ENCODE peak calls at places on chromosomes 16 and 17, in nine cellular contexts. One of them, this sample, is unnamed.

GRCh38 chr17:81124377-81124776 is 40.9 kb upstream of the PVALEF start:
- DNase-seq in RPMI8226: no peak
- DNase-seq in NCI-H460: no peak
- DNase-seq in NCI-H1436: no peak
- DNase-seq in prostate gland: no peak
- DNase-seq in kidney tubule cell: no peak
- DNase-seq in hepatic stellate cell: no peak
- DNase-seq in AG08395: no peak
- DNase-seq in GM04504: no peak
- DNase-seq in this sample: no peak

GRCh38 chr17:49775546-49776260 is 11.8 kb upstream of the FAM117A start:
- DNase-seq in AG08395: no peak
- DNase-seq in NCI-H1436: no peak
- DNase-seq in prostate gland: no peak
- DNase-seq in NCI-H460: no peak
- DNase-seq in hepatic stellate cell: peak
- DNase-seq in GM04504: no peak
- DNase-seq in RPMI8226: no peak
- DNase-seq in kidney tubule cell: peak
- DNase-seq in this sample: no peak

GRCh38 chr16:56549744-56550385 is 15.0 kb upstream of the MT4 start:
- DNase-seq in RPMI8226: no peak
- DNase-seq in NCI-H1436: no peak
- DNase-seq in GM04504: no peak
- DNase-seq in NCI-H460: no peak
- DNase-seq in hepatic stellate cell: no peak
- DNase-seq in AG08395: no peak
- DNase-seq in kidney tubule cell: peak
- DNase-seq in prostate gland: no peak
- DNase-seq in this sample: no peak

GRCh38 chr16:47311738-47312505 is 148.9 kb downstream of the ITFG1 start:
- DNase-seq in kidney tubule cell: peak
- DNase-seq in prostate gland: no peak
- DNase-seq in RPMI8226: peak
- DNase-seq in NCI-H1436: no peak
- DNase-seq in hepatic stellate cell: no peak
- DNase-seq in GM04504: no peak
- DNase-seq in AG08395: no peak
- DNase-seq in NCI-H460: no peak
- DNase-seq in this sample: peak

GRCh38 chr16:58515871-58516767 is 802 bp downstream of the SETD6 start:
- DNase-seq in GM04504: no peak
- DNase-seq in RPMI8226: peak
- DNase-seq in kidney tubule cell: peak
- DNase-seq in prostate gland: no peak
- DNase-seq in hepatic stellate cell: no peak
- DNase-seq in NCI-H1436: peak
- DNase-seq in AG08395: no peak
- DNase-seq in NCI-H460: no peak
- DNase-seq in this sample: no peak

GRCh38 chr17:70872194-70872593 is 702.9 kb downstream of the KCNJ2 start:
- DNase-seq in kidney tubule cell: no peak
- DNase-seq in NCI-H1436: no peak
- DNase-seq in hepatic stellate cell: no peak
- DNase-seq in GM04504: no peak
- DNase-seq in AG08395: no peak
- DNase-seq in NCI-H460: no peak
- DNase-seq in RPMI8226: no peak
- DNase-seq in prostate gland: no peak
- DNase-seq in this sample: no peak

GRCh38 chr16:11035096-11035495 is 90.7 kb downstream of the CLEC16A start:
- DNase-seq in prostate gland: no peak
- DNase-seq in NCI-H460: no peak
- DNase-seq in NCI-H1436: no peak
- DNase-seq in AG08395: no peak
- DNase-seq in kidney tubule cell: no peak
- DNase-seq in RPMI8226: no peak
- DNase-seq in hepatic stellate cell: no peak
- DNase-seq in GM04504: no peak
- DNase-seq in this sample: no peak

GRCh38 chr16:82867425-82867824 is 240.7 kb downstream of the CDH13 start:
- DNase-seq in GM04504: no peak
- DNase-seq in kidney tubule cell: no peak
- DNase-seq in RPMI8226: no peak
- DNase-seq in NCI-H1436: no peak
- DNase-seq in NCI-H460: no peak
- DNase-seq in prostate gland: no peak
- DNase-seq in AG08395: no peak
- DNase-seq in hepatic stellate cell: no peak
- DNase-seq in this sample: no peak

GRCh38 chr16:2246301-2246885 is 5.0 kb downstream of the ECI1 start:
- DNase-seq in prostate gland: no peak
- DNase-seq in hepatic stellate cell: no peak
- DNase-seq in GM04504: no peak
- DNase-seq in RPMI8226: no peak
- DNase-seq in NCI-H1436: no peak
- DNase-seq in kidney tubule cell: no peak
- DNase-seq in NCI-H460: no peak
- DNase-seq in AG08395: no peak
- DNase-seq in this sample: no peak

GRCh38 chr17:17084941-17085340 is 42.7 kb downstream of the MPRIP start:
- DNase-seq in RPMI8226: no peak
- DNase-seq in kidney tubule cell: no peak
- DNase-seq in NCI-H460: no peak
- DNase-seq in hepatic stellate cell: no peak
- DNase-seq in prostate gland: no peak
- DNase-seq in AG08395: no peak
- DNase-seq in GM04504: no peak
- DNase-seq in NCI-H1436: no peak
- DNase-seq in this sample: no peak

GRCh38 chr17:80636356-80637285 is 92.0 kb downstream of the RPTOR start:
- DNase-seq in prostate gland: no peak
- DNase-seq in kidney tubule cell: no peak
- DNase-seq in AG08395: no peak
- DNase-seq in GM04504: no peak
- DNase-seq in hepatic stellate cell: no peak
- DNase-seq in RPMI8226: no peak
- DNase-seq in NCI-H1436: no peak
- DNase-seq in NCI-H460: no peak
- DNase-seq in this sample: no peak

GRCh38 chr17:77470800-77471733 is 330.3 kb downstream of the SEC14L1 start:
- DNase-seq in NCI-H1436: no peak
- DNase-seq in RPMI8226: no peak
- DNase-seq in GM04504: no peak
- DNase-seq in prostate gland: no peak
- DNase-seq in NCI-H460: no peak
- DNase-seq in AG08395: no peak
- DNase-seq in hepatic stellate cell: no peak
- DNase-seq in kidney tubule cell: peak
- DNase-seq in this sample: no peak

GRCh38 chr16:4897328-4897727 is 39.6 kb downstream of the PPL start:
- DNase-seq in RPMI8226: no peak
- DNase-seq in NCI-H460: no peak
- DNase-seq in hepatic stellate cell: no peak
- DNase-seq in prostate gland: no peak
- DNase-seq in NCI-H1436: no peak
- DNase-seq in GM04504: no peak
- DNase-seq in AG08395: no peak
- DNase-seq in kidney tubule cell: no peak
- DNase-seq in this sample: no peak

GRCh38 chr16:8686031-8686621 is 11.7 kb downstream of the ABAT start:
- DNase-seq in NCI-H460: no peak
- DNase-seq in NCI-H1436: no peak
- DNase-seq in RPMI8226: peak
- DNase-seq in kidney tubule cell: no peak
- DNase-seq in hepatic stellate cell: no peak
- DNase-seq in AG08395: no peak
- DNase-seq in GM04504: no peak
- DNase-seq in prostate gland: peak
- DNase-seq in this sample: peak

GRCh38 chr17:79412110-79412509 is 198.7 kb downstream of the RBFOX3 start:
- DNase-seq in kidney tubule cell: no peak
- DNase-seq in AG08395: no peak
- DNase-seq in GM04504: no peak
- DNase-seq in RPMI8226: no peak
- DNase-seq in prostate gland: no peak
- DNase-seq in NCI-H1436: no peak
- DNase-seq in hepatic stellate cell: no peak
- DNase-seq in NCI-H460: no peak
- DNase-seq in this sample: no peak

GRCh38 chr17:77376795-77377751 is 236.3 kb downstream of the SEC14L1 start:
- DNase-seq in hepatic stellate cell: no peak
- DNase-seq in NCI-H1436: no peak
- DNase-seq in prostate gland: peak
- DNase-seq in GM04504: no peak
- DNase-seq in kidney tubule cell: no peak
- DNase-seq in RPMI8226: no peak
- DNase-seq in NCI-H460: no peak
- DNase-seq in AG08395: no peak
- DNase-seq in this sample: peak

GRCh38 chr16:81449241-81449640 is 4.6 kb downstream of the CMIP start:
- DNase-seq in NCI-H1436: no peak
- DNase-seq in AG08395: no peak
- DNase-seq in RPMI8226: no peak
- DNase-seq in kidney tubule cell: no peak
- DNase-seq in hepatic stellate cell: no peak
- DNase-seq in GM04504: no peak
- DNase-seq in NCI-H460: no peak
- DNase-seq in prostate gland: no peak
- DNase-seq in this sample: no peak

GRCh38 chr16:87153326-87153725 is 163.9 kb downstream of the C16orf95 start:
- DNase-seq in prostate gland: no peak
- DNase-seq in RPMI8226: no peak
- DNase-seq in kidney tubule cell: no peak
- DNase-seq in hepatic stellate cell: no peak
- DNase-seq in NCI-H460: no peak
- DNase-seq in GM04504: no peak
- DNase-seq in AG08395: no peak
- DNase-seq in NCI-H1436: no peak
- DNase-seq in this sample: no peak

GRCh38 chr17:81537856-81538555 is 9.8 kb downstream of the FSCN2 start:
- DNase-seq in GM04504: no peak
- DNase-seq in kidney tubule cell: no peak
- DNase-seq in RPMI8226: peak
- DNase-seq in NCI-H460: no peak
- DNase-seq in hepatic stellate cell: no peak
- DNase-seq in NCI-H1436: peak
- DNase-seq in AG08395: no peak
- DNase-seq in prostate gland: no peak
- DNase-seq in this sample: no peak

GRCh38 chr17:82200743-82201497 is 11.7 kb downstream of the CCDC57 start:
- DNase-seq in NCI-H1436: no peak
- DNase-seq in hepatic stellate cell: no peak
- DNase-seq in prostate gland: no peak
- DNase-seq in RPMI8226: no peak
- DNase-seq in kidney tubule cell: no peak
- DNase-seq in AG08395: no peak
- DNase-seq in NCI-H460: no peak
- DNase-seq in GM04504: no peak
- DNase-seq in this sample: no peak

GRCh38 chr17:61250335-61250890 is 149.2 kb upstream of the TBX2 start:
- DNase-seq in NCI-H1436: no peak
- DNase-seq in RPMI8226: no peak
- DNase-seq in AG08395: peak
- DNase-seq in prostate gland: no peak
- DNase-seq in kidney tubule cell: peak
- DNase-seq in GM04504: no peak
- DNase-seq in hepatic stellate cell: no peak
- DNase-seq in NCI-H460: peak
- DNase-seq in this sample: no peak

GRCh38 chr17:71176315-71176714 is 944.5 kb upstream of the SOX9 start:
- DNase-seq in AG08395: no peak
- DNase-seq in prostate gland: no peak
- DNase-seq in NCI-H460: no peak
- DNase-seq in GM04504: no peak
- DNase-seq in RPMI8226: no peak
- DNase-seq in kidney tubule cell: no peak
- DNase-seq in hepatic stellate cell: no peak
- DNase-seq in NCI-H1436: peak
- DNase-seq in this sample: no peak

GRCh38 chr17:50495918-50496317 is 12.3 kb upstream of the MYCBPAP start:
- DNase-seq in prostate gland: no peak
- DNase-seq in GM04504: no peak
- DNase-seq in hepatic stellate cell: no peak
- DNase-seq in NCI-H1436: no peak
- DNase-seq in kidney tubule cell: no peak
- DNase-seq in RPMI8226: no peak
- DNase-seq in NCI-H460: no peak
- DNase-seq in AG08395: no peak
- DNase-seq in this sample: no peak

GRCh38 chr17:4475001-4475400 is 23.7 kb upstream of the SPNS2 start:
- DNase-seq in kidney tubule cell: no peak
- DNase-seq in NCI-H1436: no peak
- DNase-seq in AG08395: no peak
- DNase-seq in hepatic stellate cell: no peak
- DNase-seq in prostate gland: no peak
- DNase-seq in RPMI8226: no peak
- DNase-seq in NCI-H460: no peak
- DNase-seq in GM04504: no peak
- DNase-seq in this sample: no peak

GRCh38 chr16:87389245-87389644 is 2.9 kb upstream of the MAP1LC3B start:
- DNase-seq in NCI-H1436: no peak
- DNase-seq in kidney tubule cell: no peak
- DNase-seq in RPMI8226: no peak
- DNase-seq in prostate gland: no peak
- DNase-seq in GM04504: no peak
- DNase-seq in NCI-H460: no peak
- DNase-seq in AG08395: no peak
- DNase-seq in hepatic stellate cell: no peak
- DNase-seq in this sample: no peak

GRCh38 chr16:30567991-30568638 is 3.4 kb downstream of the ZNF688 start:
- DNase-seq in NCI-H1436: peak
- DNase-seq in NCI-H460: peak
- DNase-seq in hepatic stellate cell: peak
- DNase-seq in kidney tubule cell: peak
- DNase-seq in prostate gland: peak
- DNase-seq in GM04504: peak
- DNase-seq in RPMI8226: peak
- DNase-seq in AG08395: no peak
- DNase-seq in this sample: no peak

GRCh38 chr16:67939507-67940435 is 3.1 kb upstream of the PSMB10 start:
- DNase-seq in kidney tubule cell: no peak
- DNase-seq in RPMI8226: peak
- DNase-seq in GM04504: no peak
- DNase-seq in prostate gland: peak
- DNase-seq in NCI-H460: no peak
- DNase-seq in hepatic stellate cell: no peak
- DNase-seq in AG08395: no peak
- DNase-seq in NCI-H1436: no peak
- DNase-seq in this sample: no peak